ENCODE peak calls at places on chromosome 22, in nine cellular contexts. N, D, A, E, F, K, W, Q and G are unnamed samples.

GRCh38 chr22:20584029-20584871 is 76.8 kb downstream of the MED15 start:
- DNase-seq in N (no peak), D (no peak), A (no peak), E (no peak), F (no peak), K (no peak), W (no peak), Q (peak; percentile 26), G (no peak)

GRCh38 chr22:20013382-20013871 is 3.2 kb downstream of the ARVCF start:
- DNase-seq in N (peak; percentile 85), D (peak; percentile 51), A (peak; percentile 48), E (peak; percentile 73), F (no peak), K (peak; percentile 76), W (peak; percentile 47), Q (peak; percentile 78), G (peak; percentile 84)

GRCh38 chr22:26743149-26743548 is 85.8 kb downstream of the MIAT start:
- DNase-seq in N (no peak), D (no peak), A (no peak), E (no peak), F (no peak), K (no peak), W (no peak), Q (no peak), G (no peak)

GRCh38 chr22:17843189-17843588 is 68.9 kb upstream of the BID start:
- DNase-seq in N (no peak), D (no peak), A (no peak), E (no peak), F (no peak), K (no peak), W (no peak), Q (no peak), G (no peak)

GRCh38 chr22:23500508-23501208 is 79.4 kb downstream of the IGLL1 start:
- DNase-seq in N (no peak), D (no peak), A (no peak), E (no peak), F (no peak), K (peak; percentile 28), W (no peak), Q (peak; percentile 24), G (no peak)

GRCh38 chr22:37007666-37008065 is 11.6 kb downstream of the TST start:
- DNase-seq in N (no peak), D (no peak), A (no peak), E (no peak), F (no peak), K (no peak), W (no peak), Q (no peak), G (no peak)

GRCh38 chr22:19291218-19291579 is 320 bp downstream of the CLTCL1 start:
- DNase-seq in N (peak; percentile 66), D (no peak), A (peak; percentile 60), E (peak; percentile 59), F (peak; percentile 20), K (peak; percentile 72), W (no peak), Q (peak; percentile 65), G (peak; percentile 61)

GRCh38 chr22:47433627-47434026 is 671.2 kb downstream of the TBC1D22A start:
- DNase-seq in N (no peak), D (no peak), A (no peak), E (no peak), F (no peak), K (no peak), W (no peak), Q (no peak), G (no peak)

GRCh38 chr22:42272431-42273004 is 2.1 kb upstream of the TCF20 start:
- DNase-seq in N (no peak), D (no peak), A (no peak), E (no peak), F (no peak), K (no peak), W (no peak), Q (no peak), G (no peak)

DNA sequence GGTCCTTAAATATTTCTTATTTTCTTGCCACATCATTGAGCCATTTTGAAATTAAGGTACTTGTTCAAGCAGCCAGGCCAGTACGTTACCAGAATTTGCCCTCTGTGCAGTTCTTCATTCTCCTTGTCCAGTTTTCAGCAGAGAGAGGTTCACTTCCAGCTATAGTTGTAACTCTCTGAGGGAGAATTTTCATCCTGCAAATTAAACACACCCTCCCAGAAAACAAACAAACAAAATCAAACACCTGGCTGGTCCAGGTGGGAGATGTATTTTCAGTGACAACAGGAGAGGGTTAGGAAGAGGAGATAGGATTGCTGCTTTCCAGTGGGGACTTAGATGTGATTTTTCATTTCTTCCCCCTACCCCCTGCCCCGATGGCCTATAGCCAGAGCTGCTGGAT is 45.0 kb downstream of the LHFPL7 start:
- DNase-seq in N (no peak), D (no peak), A (no peak), E (no peak), F (no peak), K (no peak), W (no peak), Q (no peak), G (no peak)
- H3K27ac ChIP-seq in N (no peak overlapping the region), D (no peak overlapping the region), A (no peak overlapping the region), E (no peak overlapping the region), F (no peak overlapping the region), K (no peak overlapping the region), W (no peak overlapping the region), Q (no peak overlapping the region), G (no peak overlapping the region)

GRCh38 chr22:46370584-46371373 is 35.3 kb downstream of the TRMU start:
- DNase-seq in N (no peak), D (no peak), A (no peak), E (no peak), F (peak; percentile 73), K (no peak), W (no peak), Q (no peak), G (no peak)

GRCh38 chr22:46367707-46368191 is 32.2 kb downstream of the TRMU start:
- DNase-seq in N (peak; percentile 96), D (peak; percentile 74), A (peak; percentile 83), E (no peak), F (peak; percentile 48), K (no peak), W (peak; percentile 40), Q (peak; percentile 82), G (peak; percentile 54)

GRCh38 chr22:46369716-46370583 is 34.4 kb downstream of the TRMU start:
- DNase-seq in N (no peak), D (no peak), A (no peak), E (no peak), F (no peak), K (no peak), W (no peak), Q (no peak), G (no peak)

GRCh38 chr22:46368422-46368821 is 32.9 kb downstream of the TRMU start:
- DNase-seq in N (no peak), D (no peak), A (no peak), E (no peak), F (no peak), K (no peak), W (no peak), Q (peak; percentile 36), G (no peak)

GRCh38 chr22:46368871-46369715 is 33.6 kb downstream of the TRMU start:
- DNase-seq in N (no peak), D (no peak), A (no peak), E (no peak), F (no peak), K (no peak), W (no peak), Q (no peak), G (no peak)
- H3K4me3 ChIP-seq in N (no peak overlapping the region), D (no peak overlapping the region), A (no peak overlapping the region), E (no peak overlapping the region), F (no peak overlapping the region), K (no peak overlapping the region), W (no peak overlapping the region), Q (no peak overlapping the region), G (no peak overlapping the region)

DNA sequence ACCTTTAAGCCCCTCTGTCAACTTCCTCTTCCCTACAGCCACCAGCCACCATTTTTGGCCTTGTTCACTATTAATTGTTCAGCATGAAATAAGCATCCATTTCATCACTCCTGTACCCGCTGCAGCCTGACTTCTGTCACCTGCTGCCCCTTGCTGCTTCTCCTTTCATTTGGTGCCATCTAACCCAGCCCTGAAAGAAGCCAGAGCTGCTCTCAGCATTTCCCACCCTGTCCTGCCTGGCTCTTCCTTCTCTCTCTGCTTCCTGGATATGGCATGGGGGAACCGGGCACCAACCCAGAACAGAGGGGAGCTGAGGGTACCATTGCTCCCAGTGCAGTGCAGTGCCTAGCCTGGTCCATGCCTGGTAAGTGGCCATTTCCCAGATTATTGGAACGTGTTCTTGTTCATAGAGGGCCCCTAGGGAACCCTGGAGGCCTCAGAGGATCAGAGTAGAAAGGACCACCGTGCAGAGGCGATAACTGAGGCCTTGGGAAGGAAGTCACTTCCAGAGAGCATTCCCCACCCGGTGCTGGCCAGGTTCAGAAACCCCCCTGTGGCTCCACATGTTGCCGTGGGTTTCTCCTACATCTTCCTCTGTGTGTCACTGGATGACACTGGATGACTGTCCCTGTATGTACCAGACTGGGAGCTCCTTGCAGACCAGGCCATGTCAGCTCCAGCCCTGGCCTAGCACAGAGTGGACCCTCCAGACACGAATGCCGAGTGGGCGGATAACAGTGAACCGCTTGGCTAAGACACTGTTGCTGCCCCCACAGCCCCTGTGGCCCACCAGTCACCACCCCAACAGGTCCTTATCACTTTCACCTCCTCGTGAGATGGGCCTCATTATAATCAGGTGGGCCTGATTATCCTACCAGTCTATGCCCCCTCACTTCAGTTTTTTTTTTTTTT is 4.7 kb downstream of the YDJC start:
- DNase-seq in N (no peak), D (no peak), A (no peak), E (no peak), F (no peak), K (no peak), W (no peak), Q (no peak), G (no peak)
- H3K4me1 ChIP-seq in N (no peaks in the 10 kb centered on the region), D (no peaks in the 10 kb centered on the region), A (peaks cover 16% of the 10 kb centered on the region), E (peaks cover 9% of the 10 kb centered on the region), F (peaks cover 7% of the 10 kb centered on the region), K (no peaks in the 10 kb centered on the region), W (peaks cover 11% of the 10 kb centered on the region), Q (peaks cover 50% of the 10 kb centered on the region), G (no peaks in the 10 kb centered on the region)

GRCh38 chr22:50197856-50198623 is 2.8 kb upstream of the SELENOO start:
- DNase-seq in N (no peak), D (no peak), A (no peak), E (no peak), F (no peak), K (no peak), W (no peak), Q (no peak), G (no peak)

GRCh38 chr22:50199836-50200332 is 927 bp upstream of the SELENOO start:
- DNase-seq in N (peak; percentile 79), D (no peak), A (peak; percentile 39), E (no peak), F (no peak), K (no peak), W (no peak), Q (no peak), G (no peak)

GRCh38 chr22:50199251-50199721 is 1.5 kb upstream of the SELENOO start:
- DNase-seq in N (no peak), D (no peak), A (no peak), E (no peak), F (no peak), K (no peak), W (no peak), Q (no peak), G (no peak)

GRCh38 chr22:50197000-50197800 is 3.6 kb upstream of the SELENOO start:
- DNase-seq in N (no peak), D (no peak), A (no peak), E (no peak), F (no peak), K (no peak), W (no peak), Q (no peak), G (no peak)

DNA sequence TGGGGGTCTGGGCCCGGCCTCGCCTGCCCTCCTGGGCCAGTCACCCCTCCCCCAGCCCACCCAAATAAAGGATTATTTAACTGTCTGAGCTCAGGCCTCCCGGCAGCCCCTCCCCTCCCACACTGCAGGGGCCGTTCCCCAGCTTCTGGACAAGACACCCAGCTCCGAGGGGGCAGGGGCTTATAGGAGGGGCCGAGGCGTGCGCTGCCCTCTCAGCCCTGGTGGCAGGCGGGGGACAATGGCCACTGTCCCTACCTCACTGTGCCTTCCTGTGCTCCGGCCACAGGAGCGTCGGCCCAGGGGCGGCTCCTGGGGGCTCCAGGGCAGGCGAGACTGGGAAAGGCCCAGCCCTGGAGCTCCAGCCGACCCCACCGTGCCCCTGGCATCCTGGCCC is 2.2 kb upstream of the SELENOO start:
- DNase-seq in N (no peak), D (no peak), A (no peak), E (no peak), F (no peak), K (no peak), W (no peak), Q (no peak), G (no peak)
- H3K27ac ChIP-seq in N (no peak overlapping the region), D (no peak overlapping the region), A (no peak overlapping the region), E (no peak overlapping the region), F (no peak overlapping the region), K (no peak overlapping the region), W (no peak overlapping the region), Q (no peak overlapping the region), G (no peak overlapping the region)